ENCODE peak calls at places on chromosome 22, in eight cellular contexts. S, R, G, U, C, I, P and B are unnamed samples.

GRCh38 chr22:43476341-43476740 is 64.5 kb downstream of the MPPED1 start:
- DNase-seq in P (no peak), C (no peak), S (no peak), U (no peak), R (no peak), G (no peak), I (no peak), B (no peak)

GRCh38 chr22:27846248-27846760 is 44.7 kb upstream of the MN1 start:
- DNase-seq in S (no peak), P (no peak), C (no peak), U (no peak), R (no peak), G (no peak), I (no peak), B (no peak)

GRCh38 chr22:31926969-31927368 is 17.4 kb upstream of the YWHAH start:
- DNase-seq in I (no peak), C (no peak), G (no peak), S (no peak), R (no peak), P (no peak), U (no peak), B (peak)

GRCh38 chr22:30869996-30870395 is 98.6 kb downstream of the MORC2 start:
- DNase-seq in U (no peak), S (no peak), C (no peak), P (no peak), G (no peak), R (no peak), I (no peak), B (no peak)

GRCh38 chr22:34370711-34371110 is 450.4 kb upstream of the LARGE1 start:
- DNase-seq in I (no peak), R (no peak), P (no peak), C (no peak), S (no peak), G (no peak), U (no peak), B (no peak)

GRCh38 chr22:48337957-48338792 is 1489.5 kb downstream of the BRD1 start:
- DNase-seq in C (no peak), G (no peak), S (no peak), P (no peak), U (no peak), I (no peak), R (no peak), B (no peak)

GRCh38 chr22:38443675-38444521 is 11.1 kb downstream of the KCNJ4 start:
- DNase-seq in I (no peak), G (no peak), C (no peak), P (no peak), R (no peak), U (no peak), S (no peak), B (no peak)

GRCh38 chr22:38258895-38259294 is 13.9 kb downstream of the TMEM184B start:
- DNase-seq in R (no peak), S (no peak), G (peak), U (no peak), P (no peak), I (no peak), C (no peak), B (no peak)

GRCh38 chr22:48687606-48688005 is 1140.1 kb downstream of the BRD1 start:
- DNase-seq in R (no peak), S (no peak), G (no peak), U (no peak), I (no peak), P (no peak), C (no peak), B (no peak)

GRCh38 chr22:24418786-24419479 is 8.5 kb upstream of the ADORA2A start:
- DNase-seq in G (no peak), R (no peak), I (no peak), C (no peak), P (no peak), S (no peak), U (no peak), B (no peak)

GRCh38 chr22:23862103-23862502 is 4.4 kb downstream of the SLC2A11 start:
- DNase-seq in S (peak), G (peak), P (no peak), I (no peak), R (peak), U (peak), C (no peak), B (peak)

GRCh38 chr22:31268281-31268680 is 24.0 kb downstream of the PIK3IP1 start:
- DNase-seq in I (no peak), U (no peak), G (no peak), P (no peak), C (no peak), R (no peak), S (no peak), B (no peak)

GRCh38 chr22:33829549-33830280 is 90.6 kb downstream of the LARGE1 start:
- DNase-seq in R (no peak), P (no peak), S (no peak), G (no peak), C (no peak), U (peak), I (no peak), B (no peak)

GRCh38 chr22:28018461-28018927 is 99.4 kb upstream of the PITPNB start:
- DNase-seq in I (no peak), P (no peak), C (no peak), G (no peak), R (no peak), S (no peak), U (no peak), B (no peak)

GRCh38 chr22:44091021-44091721 is 67.1 kb downstream of the PARVB start:
- DNase-seq in G (peak), C (no peak), S (no peak), U (peak), R (no peak), I (no peak), P (no peak), B (no peak)

GRCh38 chr22:20080445-20080775 is 369 bp downstream of the DGCR8 start:
- DNase-seq in C (no peak), R (peak), U (peak), P (no peak), S (no peak), I (no peak), G (peak), B (no peak)

GRCh38 chr22:45014658-45015057 is 4.9 kb upstream of the PHF21B start:
- DNase-seq in S (no peak), P (no peak), R (no peak), C (no peak), G (no peak), U (no peak), I (no peak), B (no peak)

GRCh38 chr22:38205261-38206128 is 3.7 kb downstream of the MAFF start:
- DNase-seq in U (no peak), P (no peak), G (peak), S (no peak), C (no peak), I (peak), R (no peak), B (peak)

GRCh38 chr22:44450503-44450902 is 47.5 kb downstream of the RTL6 start:
- DNase-seq in U (no peak), C (no peak), G (no peak), S (no peak), R (no peak), I (no peak), P (no peak), B (no peak)

GRCh38 chr22:41976070-41976901 is 7.0 kb downstream of the SEPTIN3 start:
- DNase-seq in S (no peak), C (peak), U (peak), P (no peak), I (no peak), G (no peak), R (peak), B (peak)

GRCh38 chr22:32044913-32045312 is 1.9 kb downstream of the SLC5A1 start:
- DNase-seq in G (no peak), S (no peak), I (no peak), C (no peak), P (no peak), R (no peak), U (no peak), B (no peak)

GRCh38 chr22:20435436-20436308 is 2.0 kb downstream of the SCARF2 start:
- DNase-seq in I (no peak), G (no peak), R (no peak), C (no peak), S (no peak), U (no peak), P (no peak), B (no peak)

GRCh38 chr22:37654556-37655251 is 3.8 kb upstream of the PDXP start:
- DNase-seq in P (no peak), C (no peak), U (no peak), I (no peak), R (no peak), G (no peak), S (no peak), B (no peak)